ENCODE peak calls at places on chromosomes 3 and 15, in eight cellular contexts. V is upper lobe of left lung, Z is progenitor cell of endocrine pancreas, Q is fibroblast of mammary gland, U is osteocyte, M is foreskin fibroblast, O is endothelial cell, I is BJ. L is an unnamed sample.

GRCh38 chr3:155504682-155505081 is 211.2 kb upstream of the STRIT1 start:
- DNase-seq in V (peak), Z (no peak), Q (no peak), U (no peak), M (no peak), O (no peak), I (no peak), L (no peak)

GRCh38 chr15:86384191-86384590 is 304.5 kb downstream of the AGBL1 start:
- DNase-seq in V (no peak), Z (no peak), Q (no peak), U (no peak), M (no peak), O (no peak), I (no peak), L (no peak)

GRCh38 chr15:75091814-75092213 is 68.4 kb downstream of the PPCDC start:
- DNase-seq in V (no peak), Z (no peak), Q (peak), U (no peak), M (peak), O (no peak), I (no peak), L (no peak)

GRCh38 chr3:155026999-155027591 is 53.0 kb upstream of the MME start:
- DNase-seq in V (no peak), Z (no peak), Q (peak), U (no peak), M (peak), O (no peak), I (no peak), L (no peak)

GRCh38 chr3:42473083-42473932 is 29.1 kb upstream of the VIPR1 start:
- DNase-seq in V (peak), Z (no peak), Q (peak), U (no peak), M (peak), O (no peak), I (no peak), L (no peak)

GRCh38 chr3:133987933-133988484 is 41.7 kb downstream of the SLCO2A1 start:
- DNase-seq in V (no peak), Z (no peak), Q (no peak), U (no peak), M (no peak), O (no peak), I (no peak), L (no peak)

GRCh38 chr3:119664850-119665379 is 4.5 kb upstream of the POPDC2 start:
- DNase-seq in V (no peak), Z (no peak), Q (no peak), U (no peak), M (no peak), O (no peak), I (no peak), L (no peak)

GRCh38 chr3:33438871-33439270 is 1.3 kb downstream of the UBP1 start:
- DNase-seq in V (no peak), Z (no peak), Q (peak), U (no peak), M (no peak), O (no peak), I (no peak), L (no peak)

GRCh38 chr3:96007650-96008195 is 806.7 kb upstream of the EPHA6 start:
- DNase-seq in V (no peak), Z (no peak), Q (no peak), U (no peak), M (no peak), O (no peak), I (no peak), L (no peak)

GRCh38 chr15:77225088-77225487 is 154.2 kb upstream of the TSPAN3 start:
- DNase-seq in V (no peak), Z (no peak), Q (no peak), U (no peak), M (no peak), O (no peak), I (no peak), L (no peak)

GRCh38 chr3:130906374-130906995 is 12.6 kb downstream of the ATP2C1 start:
- DNase-seq in V (no peak), Z (no peak), Q (peak), U (no peak), M (no peak), O (no peak), I (no peak), L (no peak)

GRCh38 chr3:128432898-128433629 is 33.6 kb downstream of the DNAJB8 start:
- DNase-seq in V (no peak), Z (peak), Q (no peak), U (no peak), M (no peak), O (no peak), I (no peak), L (no peak)

GRCh38 chr3:138296639-138297038 is 33.0 kb downstream of the NME9 start:
- DNase-seq in V (no peak), Z (no peak), Q (no peak), U (no peak), M (no peak), O (no peak), I (no peak), L (no peak)

GRCh38 chr15:66603301-66604179 is 37.7 kb upstream of the LCTL start:
- DNase-seq in V (peak), Z (peak), Q (peak), U (no peak), M (peak), O (peak), I (no peak), L (peak)

GRCh38 chr3:64209866-64210609 is 15.2 kb downstream of the PRICKLE2 start:
- DNase-seq in V (peak), Z (no peak), Q (peak), U (no peak), M (no peak), O (no peak), I (no peak), L (peak)

GRCh38 chr15:62287066-62287857 is 122.2 kb upstream of the C2CD4B start:
- DNase-seq in V (no peak), Z (no peak), Q (peak), U (no peak), M (peak), O (no peak), I (no peak), L (no peak)

GRCh38 chr15:92880796-92881569 is 19.1 kb upstream of the CHD2 start:
- DNase-seq in V (no peak), Z (no peak), Q (no peak), U (no peak), M (no peak), O (no peak), I (no peak), L (peak)

GRCh38 chr15:88118035-88118434 is 138.5 kb downstream of the NTRK3 start:
- DNase-seq in V (no peak), Z (no peak), Q (no peak), U (no peak), M (no peak), O (no peak), I (no peak), L (no peak)

GRCh38 chr3:54932606-54933005 is 4.7 kb upstream of the LRTM1 start:
- DNase-seq in V (no peak), Z (no peak), Q (no peak), U (no peak), M (no peak), O (no peak), I (no peak), L (no peak)

GRCh38 chr3:114214542-114215341 is 22.6 kb downstream of the ZNF80 start:
- DNase-seq in V (no peak), Z (no peak), Q (no peak), U (no peak), M (no peak), O (no peak), I (no peak), L (no peak)

GRCh38 chr15:101613130-101614000 is 38.8 kb downstream of the TM2D3 start:
- DNase-seq in V (peak), Z (no peak), Q (peak), U (no peak), M (no peak), O (no peak), I (no peak), L (peak)

GRCh38 chr3:45665101-45665572 is 24.1 kb upstream of the SACM1L start:
- DNase-seq in V (peak), Z (no peak), Q (peak), U (no peak), M (no peak), O (peak), I (no peak), L (no peak)

DNA sequence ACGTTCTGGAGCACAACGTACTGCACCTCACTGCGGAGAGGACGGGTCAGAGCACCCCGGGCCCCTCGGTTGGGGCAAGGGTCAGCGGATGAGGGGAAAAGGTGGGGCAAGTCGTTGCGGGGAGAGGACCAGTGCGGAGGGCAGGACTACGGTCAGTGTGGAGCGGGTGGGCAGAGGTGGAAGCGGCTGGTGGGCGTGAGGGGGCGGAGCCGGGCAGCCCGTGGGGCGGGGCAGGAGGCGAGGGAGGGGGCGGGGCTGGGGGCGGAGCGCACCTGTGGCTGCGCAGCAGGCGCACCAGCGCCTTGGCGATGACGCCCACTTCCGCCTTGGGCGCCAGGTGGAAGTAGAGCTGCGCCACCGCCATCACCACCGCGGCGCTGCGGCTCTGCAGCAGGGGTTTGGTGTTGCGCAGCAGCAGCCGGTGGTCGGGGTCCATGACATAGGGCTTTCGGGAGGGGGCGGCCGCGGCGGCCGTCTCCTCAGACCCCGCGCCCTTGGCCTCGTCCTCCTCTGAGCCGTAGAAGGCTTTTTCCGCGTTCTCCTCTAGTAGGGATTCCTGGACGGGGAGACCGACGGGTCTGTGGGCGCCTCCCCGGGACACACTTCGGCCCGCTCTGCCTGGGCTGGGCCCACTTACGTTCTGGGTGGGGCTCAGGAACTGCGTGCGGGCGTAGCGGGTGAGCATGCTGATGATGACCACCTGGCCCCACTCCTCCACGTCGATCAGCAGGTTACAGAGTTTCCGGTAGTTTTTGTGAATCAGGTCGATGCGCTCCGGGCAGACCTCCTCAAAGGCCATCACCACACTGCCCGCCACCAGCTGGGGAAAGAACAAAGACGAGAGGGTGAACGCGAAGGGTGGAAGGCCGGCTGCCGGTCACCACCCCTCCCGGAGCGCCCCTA is 29.2 kb downstream of the AP3B2 start:
- DNase-seq in V (peak), Z (peak), Q (no peak), U (no peak), M (no peak), O (peak), I (no peak), L (peak)
- TF ChIP-seq CTCF in V (peak), Z (peak), Q (no peak), U (no peak), M (no peak), O (no peak), I (no peak), L (no peak)

GRCh38 chr3:125403789-125404188 is 28.7 kb upstream of the ZNF148 start:
- DNase-seq in V (no peak), Z (no peak), Q (no peak), U (no peak), M (no peak), O (no peak), I (no peak), L (no peak)
- TF ChIP-seq CTCF in V (no peak), Z (no peak), Q (no peak), U (peak), M (peak), O (no peak), I (peak), L (no peak)

DNA sequence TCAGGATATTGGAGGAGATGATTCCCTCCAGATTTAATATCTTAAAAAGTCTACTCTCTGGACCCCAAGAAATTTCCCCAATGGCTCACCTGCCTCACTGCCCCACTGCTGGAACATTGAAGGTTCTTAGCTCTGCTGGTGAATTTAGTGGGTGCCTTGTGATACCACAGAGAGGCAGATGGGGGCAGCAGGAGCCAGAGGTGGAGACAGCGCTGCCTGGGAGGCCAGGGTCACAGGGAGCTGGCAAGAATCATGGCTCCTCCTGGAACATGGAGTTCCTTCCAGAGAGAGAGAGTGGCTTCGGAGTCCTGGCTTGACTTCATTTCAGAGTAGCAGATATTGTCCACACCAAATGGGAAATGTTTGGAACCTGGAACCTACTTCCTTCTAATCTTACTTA is 263.5 kb upstream of the CFAP20DC start:
- DNase-seq in V (peak), Z (no peak), Q (peak), U (no peak), M (peak), O (peak), I (no peak), L (no peak)
- TF ChIP-seq CTCF in V (peak), Z (peak), Q (peak), U (peak), M (peak), O (peak), I (peak), L (no peak)

GRCh38 chr3:184173374-184173722 is 1.3 kb upstream of the AP2M1 start:
- DNase-seq in V (no peak), Z (no peak), Q (no peak), U (no peak), M (no peak), O (no peak), I (no peak), L (no peak)

GRCh38 chr3:184175506-184175905 is 851 bp downstream of the AP2M1 start:
- DNase-seq in V (no peak), Z (no peak), Q (no peak), U (no peak), M (no peak), O (no peak), I (no peak), L (no peak)

GRCh38 chr3:184175981-184176376 is 1.3 kb downstream of the AP2M1 start:
- DNase-seq in V (no peak), Z (no peak), Q (no peak), U (no peak), M (no peak), O (no peak), I (no peak), L (no peak)

GRCh38 chr3:184174278-184174645 is 393 bp upstream of the AP2M1 start:
- DNase-seq in V (no peak), Z (no peak), Q (no peak), U (no peak), M (no peak), O (no peak), I (no peak), L (no peak)

GRCh38 chr3:184174646-184175492 is at the start of gene AP2M1:
- DNase-seq in V (peak), Z (peak), Q (peak), U (peak), M (peak), O (peak), I (peak), L (peak)
- TF ChIP-seq CTCF in V (no peak), Z (peak), Q (no peak), U (no peak), M (no peak), O (no peak), I (peak), L (no peak)

DNA sequence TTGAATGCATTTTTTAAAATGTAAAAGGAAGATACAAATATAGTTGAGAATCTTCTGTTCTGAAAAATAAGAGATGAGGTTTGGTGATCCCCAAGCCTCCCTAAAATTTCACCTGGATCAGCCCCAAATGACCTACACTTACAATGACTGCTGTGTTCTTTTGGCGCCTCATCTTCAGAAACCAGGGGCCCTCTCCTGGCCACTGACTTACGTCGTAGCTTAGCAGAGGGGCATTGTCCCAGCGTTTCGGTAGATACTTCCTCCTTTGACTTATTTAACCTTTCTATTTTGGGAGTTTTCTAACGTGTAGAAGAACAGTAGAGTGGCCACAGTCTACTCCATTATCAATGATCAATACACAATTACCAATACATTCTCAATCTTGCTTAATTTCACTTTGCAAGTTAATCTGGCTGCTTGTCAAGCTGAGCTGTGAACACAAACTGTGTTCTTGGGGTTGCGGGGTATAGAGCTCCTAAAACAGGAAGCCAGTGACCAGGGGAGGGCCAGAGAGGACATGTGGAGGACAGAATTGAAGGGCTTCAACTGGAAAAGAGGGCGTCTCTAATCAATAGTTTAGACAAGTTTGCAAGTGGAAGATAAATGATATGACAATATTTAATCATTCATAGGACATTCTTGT is 419.4 kb downstream of the LPP start:
- DNase-seq in V (no peak), Z (no peak), Q (no peak), U (no peak), M (no peak), O (no peak), I (no peak), L (no peak)
- TF ChIP-seq CTCF in V (no peak), Z (no peak), Q (no peak), U (no peak), M (no peak), O (no peak), I (no peak), L (no peak)

GRCh38 chr15:59105839-59106238 is 893 bp downstream of the CCNB2 start:
- DNase-seq in V (no peak), Z (no peak), Q (no peak), U (no peak), M (no peak), O (no peak), I (no peak), L (no peak)
- TF ChIP-seq CTCF in V (no peak), Z (peak), Q (peak), U (peak), M (no peak), O (no peak), I (peak), L (no peak)

DNA sequence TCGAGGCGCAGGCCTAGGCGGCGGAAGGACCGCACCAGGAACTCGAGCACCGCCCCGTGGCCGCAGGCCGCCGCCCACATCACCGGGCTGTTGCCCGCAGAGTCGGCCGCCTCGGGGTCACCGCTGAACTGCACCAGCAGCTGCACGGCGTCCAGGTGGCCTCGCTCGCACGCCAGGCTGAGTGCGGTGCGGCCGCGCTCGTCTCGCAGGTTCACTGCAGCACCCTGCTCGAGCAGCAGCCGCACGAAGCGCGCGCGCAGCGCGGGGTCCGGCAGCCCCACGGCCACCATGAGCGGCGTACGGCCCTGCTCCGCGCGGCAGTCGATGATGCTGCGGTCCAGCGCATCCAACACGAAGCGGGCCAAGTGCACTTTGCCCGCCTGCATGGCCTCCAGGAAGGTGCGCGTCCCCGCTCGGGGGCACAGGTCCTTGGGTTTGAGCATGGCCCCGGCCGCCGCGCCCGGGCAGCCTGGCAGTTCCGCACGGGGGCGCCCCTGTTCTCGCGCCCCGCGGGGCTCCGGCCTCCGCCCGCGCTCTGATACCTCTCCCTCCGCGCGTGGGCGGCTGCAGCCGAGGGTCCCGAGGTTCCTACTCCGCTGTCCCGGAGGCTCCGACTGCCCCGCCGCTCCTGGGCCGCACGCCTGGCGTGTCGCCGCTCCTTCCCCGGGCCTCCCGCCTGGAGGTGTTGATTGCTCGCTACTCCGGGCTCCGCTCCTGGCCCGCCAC is 557 bp downstream of the ANKRD63 start:
- DNase-seq in V (peak), Z (peak), Q (no peak), U (no peak), M (no peak), O (peak), I (no peak), L (no peak)
- TF ChIP-seq CTCF in V (peak), Z (peak), Q (no peak), U (peak), M (peak), O (no peak), I (peak), L (no peak)

GRCh38 chr3:9935966-9936365 is 2.3 kb downstream of the CRELD1 start:
- DNase-seq in V (no peak), Z (no peak), Q (no peak), U (no peak), M (no peak), O (no peak), I (no peak), L (no peak)

GRCh38 chr3:9932843-9933560 is 632 bp upstream of the CRELD1 start:
- DNase-seq in V (peak), Z (peak), Q (peak), U (peak), M (peak), O (peak), I (no peak), L (peak)

GRCh38 chr3:9934993-9935392 is 1.4 kb downstream of the CRELD1 start:
- DNase-seq in V (no peak), Z (no peak), Q (no peak), U (no peak), M (no peak), O (no peak), I (no peak), L (no peak)

GRCh38 chr3:9933561-9934234 is at the start of gene CRELD1:
- DNase-seq in V (peak), Z (peak), Q (peak), U (peak), M (peak), O (peak), I (peak), L (peak)

DNA sequence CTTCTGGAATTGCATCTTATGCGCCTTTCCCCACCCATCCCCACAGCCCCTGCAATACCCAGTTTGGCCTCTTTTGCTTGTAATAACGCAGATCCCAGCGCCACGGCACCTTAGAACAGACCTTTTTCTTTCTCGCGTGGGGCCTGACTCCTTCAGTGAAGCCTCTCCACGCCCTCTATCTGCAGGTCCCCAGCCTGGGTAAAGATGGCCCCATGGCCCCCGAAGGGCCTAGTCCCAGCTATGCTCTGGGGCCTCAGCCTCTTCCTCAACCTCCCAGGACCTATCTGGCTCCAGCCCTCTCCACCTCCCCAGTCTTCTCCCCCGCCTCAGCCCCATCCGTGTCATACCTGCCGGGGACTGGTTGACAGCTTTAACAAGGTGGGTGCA is 594 bp downstream of the CRELD1 start:
- DNase-seq in V (no peak), Z (no peak), Q (peak), U (no peak), M (peak), O (no peak), I (no peak), L (no peak)
- TF ChIP-seq CTCF in V (no peak), Z (peak), Q (no peak), U (no peak), M (no peak), O (no peak), I (peak), L (no peak)

GRCh38 chr3:38133557-38134405 is 3.1 kb downstream of the ACAA1 start:
- DNase-seq in V (peak), Z (no peak), Q (no peak), U (peak), M (no peak), O (no peak), I (no peak), L (no peak)
- TF ChIP-seq CTCF in V (no peak), Z (no peak), Q (no peak), U (no peak), M (no peak), O (no peak), I (no peak), L (no peak)

L was measured in ovary.